ENCODE peak calls at places on chromosomes 13 and 19, in five cellular contexts. S is WTC11, P is vagina, H is GM12865, J is heart left ventricle. Y is an unnamed sample.

GRCh38 chr13:98026457-98026857 is 73.0 kb downstream of the IPO5 start:
- DNase-seq in S (no peak), P (no peak), H (no peak), J (no peak), Y (no peak)

GRCh38 chr13:113765241-113765910 is 6.3 kb downstream of the TMEM255B start:
- DNase-seq in S (no peak), P (no peak), H (no peak), J (no peak), Y (no peak)

GRCh38 chr19:41353466-41354342 is at the start of gene TGFB1:
- DNase-seq in S (peak; percentile 78), P (no peak), H (peak; percentile 96), J (peak; percentile 90), Y (peak; percentile 94)

GRCh38 chr13:29513981-29514719 is 81.3 kb downstream of the SLC7A1 start:
- DNase-seq in S (no peak), P (no peak), H (no peak), J (no peak), Y (no peak)

GRCh38 chr13:30113983-30114491 is 193.3 kb downstream of the KATNAL1 start:
- DNase-seq in S (no peak), P (no peak), H (no peak), J (no peak), Y (no peak)

GRCh38 chr19:15252398-15253018 is 20.3 kb upstream of the EPHX3 start:
- DNase-seq in S (peak; percentile 42), P (no peak), H (no peak), J (no peak), Y (peak; percentile 24)

GRCh38 chr13:30985637-30986205 is 53.3 kb downstream of the TEX26 start:
- DNase-seq in S (no peak), P (no peak), H (no peak), J (no peak), Y (no peak)

GRCh38 chr13:43805681-43806128 is 18.9 kb upstream of the ENOX1 start:
- DNase-seq in S (no peak), P (no peak), H (peak; percentile 43), J (no peak), Y (no peak)

GRCh38 chr13:69418319-69418718 is 689.3 kb upstream of the ATXN8OS start:
- DNase-seq in S (no peak), P (no peak), H (no peak), J (no peak), Y (no peak)

GRCh38 chr19:13748169-13748884 is 16.0 kb upstream of the MRI1 start:
- DNase-seq in S (no peak), P (no peak), H (peak; percentile 26), J (peak; percentile 38), Y (peak; percentile 42)

GRCh38 chr13:53408847-53409568 is 380.4 kb downstream of the OLFM4 start:
- DNase-seq in S (no peak), P (no peak), H (no peak), J (no peak), Y (no peak)

GRCh38 chr19:19528721-19529490 is at the start of gene YJEFN3:
- DNase-seq in S (peak; percentile 79), P (no peak), H (no peak), J (peak; percentile 59), Y (no peak)

GRCh38 chr19:20776083-20777076 is at the start of gene ZNF66:
- DNase-seq in S (peak; percentile 97), P (peak; percentile 98), H (peak; percentile 97), J (peak; percentile 97), Y (peak; percentile 98)

GRCh38 chr19:11849264-11849615 is 714 bp downstream of the ZNF439 start:
- DNase-seq in S (no peak), P (no peak), H (no peak), J (no peak), Y (peak; percentile 50)

GRCh38 chr13:66069570-66069969 is 1160.6 kb downstream of the PCDH9 start:
- DNase-seq in S (no peak), P (no peak), H (no peak), J (no peak), Y (no peak)

GRCh38 chr13:99086869-99087129 is 108.9 kb upstream of the DOCK9 start:
- DNase-seq in S (no peak), P (no peak), H (no peak), J (peak; percentile 40), Y (peak; percentile 55)

GRCh38 chr19:35095667-35096368 is 19.8 kb upstream of the FXYD3 start:
- DNase-seq in S (no peak), P (no peak), H (no peak), J (no peak), Y (no peak)

GRCh38 chr19:33279430-33280350 is 22.6 kb downstream of the CEBPA start:
- DNase-seq in S (no peak), P (no peak), H (peak; percentile 60), J (no peak), Y (no peak)

GRCh38 chr19:46176116-46176860 is 28.2 kb downstream of the IGFL2 start:
- DNase-seq in S (no peak), P (no peak), H (no peak), J (no peak), Y (no peak)

GRCh38 chr13:41268764-41269163 is 5.4 kb upstream of the MTRF1 start:
- DNase-seq in S (no peak), P (no peak), H (peak; percentile 30), J (no peak), Y (no peak)

GRCh38 chr13:76991796-76992547 is at the start of gene CLN5:
- DNase-seq in S (peak; percentile 93), P (peak; percentile 96), H (peak; percentile 98), J (peak; percentile 97), Y (peak; percentile 95)
- TF ChIP-seq CTCF in S (no peak), P (peak; percentile 22), H (no peak), J (no peak), Y (no peak)

DNA sequence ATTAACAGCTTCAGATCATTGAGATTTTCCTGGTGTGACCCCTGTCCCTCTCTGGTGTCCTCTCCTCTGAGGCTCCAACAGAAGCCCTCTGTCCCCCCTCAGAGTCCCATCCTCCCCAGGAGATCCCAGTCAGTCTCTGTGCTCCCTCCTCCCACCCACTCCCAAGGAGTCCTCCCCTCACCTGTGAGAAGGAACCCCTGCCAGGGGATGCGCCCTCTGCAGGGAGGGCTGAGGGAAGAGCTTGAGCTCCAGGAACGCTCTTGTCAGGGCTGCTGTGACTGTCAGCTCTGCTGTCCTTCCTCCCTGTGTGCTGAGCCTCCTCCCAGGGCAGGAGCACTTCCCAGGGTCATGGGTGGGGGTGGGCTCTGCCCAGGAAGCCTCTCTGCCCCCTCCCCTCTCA is 33.2 kb downstream of the CEACAM8 start:
- DNase-seq in S (no peak), P (no peak), H (no peak), J (no peak), Y (no peak)
- TF ChIP-seq CTCF in S (no peak), P (no peak), H (no peak), J (no peak), Y (no peak)

GRCh38 chr13:78606471-78607408 is 3.4 kb upstream of the POU4F1 start:
- DNase-seq in S (peak; percentile 21), P (no peak), H (no peak), J (no peak), Y (no peak)

GRCh38 chr13:78603240-78603947 is at the start of gene POU4F1:
- DNase-seq in S (peak; percentile 93), P (no peak), H (peak; percentile 85), J (no peak), Y (peak; percentile 87)

GRCh38 chr13:78607409-78608253 is 4.3 kb upstream of the POU4F1 start:
- DNase-seq in S (peak; percentile 50), P (no peak), H (no peak), J (no peak), Y (no peak)

GRCh38 chr13:78602561-78603239 is 652 bp downstream of the POU4F1 start:
- DNase-seq in S (peak; percentile 32), P (no peak), H (peak; percentile 28), J (no peak), Y (peak; percentile 34)

GRCh38 chr13:78604782-78605611 is 1.6 kb upstream of the POU4F1 start:
- DNase-seq in S (peak; percentile 47), P (no peak), H (no peak), J (no peak), Y (no peak)
- TF ChIP-seq CTCF in S (no peak), P (no peak), H (no peak), J (no peak), Y (no peak)

GRCh38 chr13:109275848-109276247 is 510.5 kb downstream of the IRS2 start:
- DNase-seq in S (peak; percentile 32), P (no peak), H (no peak), J (no peak), Y (no peak)
- TF ChIP-seq CTCF in S (no peak), P (no peak), H (no peak), J (no peak), Y (no peak)

DNA sequence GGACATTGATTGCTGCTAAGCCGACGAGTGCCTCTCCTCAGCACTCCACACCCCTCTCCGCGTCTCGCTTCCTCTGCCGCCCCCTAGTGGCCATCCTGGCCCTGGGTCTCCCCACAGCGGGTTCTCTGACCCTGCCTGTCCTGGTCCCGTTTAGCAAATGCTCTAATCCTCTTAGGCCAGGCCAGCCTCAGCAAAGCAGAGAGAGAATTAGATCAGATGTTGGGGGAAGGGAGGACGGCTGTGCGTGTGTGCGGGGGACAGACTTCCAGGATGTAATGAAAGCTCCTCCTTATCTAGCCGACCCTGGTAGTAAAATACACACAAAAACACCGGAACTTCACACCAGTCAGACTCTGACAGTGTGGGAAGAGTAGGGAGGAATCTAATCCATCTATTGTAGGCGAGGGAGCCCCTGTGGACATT is 4.5 kb downstream of the TPRX2 start:
- DNase-seq in S (peak; percentile 98), P (no peak), H (peak; percentile 70), J (peak; percentile 81), Y (peak; percentile 88)
- TF ChIP-seq CTCF in S (peak; percentile 97), P (peak; percentile 60), H (peak; percentile 90), J (peak; percentile 95), Y (peak; percentile 96)

DNA sequence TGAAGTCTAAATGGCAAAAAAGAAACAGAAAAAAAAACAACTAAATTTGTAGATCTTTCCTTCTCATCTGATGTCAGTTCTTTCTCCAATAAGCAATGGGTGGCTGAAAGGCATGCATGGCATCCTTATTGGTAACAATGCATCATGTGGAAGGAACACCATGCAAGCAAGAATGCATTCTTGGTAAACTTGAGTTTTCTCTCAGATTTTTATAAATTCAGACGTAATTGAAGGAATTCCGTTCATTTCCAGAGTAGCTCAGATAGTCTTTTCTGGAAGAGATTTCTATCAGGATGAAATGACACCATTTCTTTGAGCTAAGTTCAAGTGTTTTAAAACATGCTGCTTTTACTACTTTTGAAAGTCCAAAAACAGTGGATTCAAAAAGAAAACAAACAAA is 373.0 kb downstream of the COG6 start:
- DNase-seq in S (no peak), P (no peak), H (no peak), J (no peak), Y (no peak)
- TF ChIP-seq CTCF in S (no peak), P (no peak), H (no peak), J (no peak), Y (no peak)

GRCh38 chr13:64538711-64539110 is 2691.4 kb downstream of the PCDH9 start:
- DNase-seq in S (no peak), P (no peak), H (no peak), J (no peak), Y (no peak)
- TF ChIP-seq CTCF in S (no peak), P (no peak), H (no peak), J (no peak), Y (no peak)

Y was measured in activated CD8-positive, alpha-beta T cell treated with anti-CD3 and anti-CD28 coated beads for 36 hours.